ENCODE peak calls at places on chromosome 15, in ten cellular contexts. S is endodermal cell; Z is NCI-H526 treated with DMSO at 0.1 percent for 48 hours; X is NK-92 treated with Interleukin-12 subunit alpha and Interleukin-12 subunit beta, amount 100 ng/mL, for 24 hours; G is CMK; D is suprapubic skin; F is CD8-positive, alpha-beta T cell; N is NCI-H187; O is C1 segment of cervical spinal cord; L is fibroblast of the aortic adventitia. C is an unnamed sample.

GRCh38 chr15:26772588-26773484 is at the start of gene GABRB3:
- DNase-seq in S (peak), X (no peak), F (no peak), G (no peak), Z (peak), N (no peak), O (peak), D (no peak), L (no peak), C (no peak)

GRCh38 chr15:48086582-48086981 is 34.2 kb upstream of the SLC24A5 start:
- DNase-seq in O (no peak), S (no peak), N (no peak), D (no peak), L (peak), X (no peak), G (no peak), Z (no peak), F (no peak), C (no peak)

GRCh38 chr15:55703873-55704285 is 39.1 kb downstream of the PRTG start:
- DNase-seq in L (peak), Z (no peak), X (no peak), O (no peak), D (no peak), N (no peak), G (no peak), F (no peak), S (no peak), C (no peak)

GRCh38 chr15:84947947-84948830 is 33.5 kb upstream of the PDE8A start:
- DNase-seq in S (no peak), Z (no peak), D (no peak), F (no peak), G (no peak), N (no peak), O (no peak), L (peak), X (no peak), C (no peak)

GRCh38 chr15:39204031-39204430 is 376.8 kb upstream of the THBS1 start:
- DNase-seq in X (no peak), O (no peak), Z (no peak), N (no peak), L (no peak), D (no peak), G (no peak), F (no peak), S (no peak), C (no peak)

GRCh38 chr15:92629975-92630626 is 25.5 kb downstream of the FAM174B start:
- DNase-seq in F (no peak), X (no peak), Z (no peak), D (no peak), O (no peak), N (no peak), G (no peak), L (no peak), S (peak), C (no peak)

GRCh38 chr15:56869573-56869972 is 48.9 kb upstream of the TCF12 start:
- DNase-seq in D (no peak), L (peak), X (no peak), G (peak), Z (no peak), N (no peak), S (peak), F (no peak), O (no peak), C (peak)

GRCh38 chr15:44550256-44550655 is 13.3 kb downstream of the EIF3J start:
- DNase-seq in G (no peak), L (peak), Z (no peak), N (no peak), X (no peak), O (no peak), F (no peak), D (no peak), S (no peak), C (no peak)

GRCh38 chr15:68442041-68442440 is 10.1 kb upstream of the ITGA11 start:
- DNase-seq in S (peak), F (no peak), X (no peak), G (no peak), L (no peak), Z (no peak), D (no peak), N (no peak), O (no peak), C (no peak)